ENCODE peak calls at places on chromosomes 13 and 19, in four cellular contexts. O is uterus, H is upper lobe of left lung, K is upper lobe of right lung. C is an unnamed sample. For H3K36me3, the result is how much of the 10 kb centered on the place peaks cover.

GRCh38 chr13:51818771-51819511 is 15.0 kb upstream of the DHRS12 start:
- DNase-seq in O (no peak), H (no peak), K (no peak), C (no peak)

GRCh38 chr19:40605201-40605971 is 4.2 kb downstream of the LTBP4 start:
- DNase-seq in O (peak), H (peak), K (peak), C (peak)

GRCh38 chr13:100633461-100633860 is 41.1 kb downstream of the TMTC4 start:
- DNase-seq in O (no peak), H (no peak), K (no peak), C (no peak)

GRCh38 chr19:32233091-32233490 is 112.3 kb upstream of the ZNF507 start:
- DNase-seq in O (no peak), H (no peak), K (peak), C (no peak)

GRCh38 chr19:44644391-44645016 is 794 bp downstream of the PVR start:
- DNase-seq in O (peak), H (no peak), K (peak), C (no peak)

GRCh38 chr19:4385291-4386037 is 14.9 kb downstream of the SH3GL1 start:
- DNase-seq in O (no peak), H (no peak), K (no peak), C (no peak)

GRCh38 chr19:35266904-35267817 is 1.6 kb upstream of the USF2 start:
- DNase-seq in O (peak), H (peak), K (peak), C (no peak)

GRCh38 chr13:100545684-100546061 is 42.9 kb downstream of the GGACT start:
- DNase-seq in O (no peak), H (no peak), K (no peak), C (no peak)

GRCh38 chr13:42101821-42102580 is 53.6 kb downstream of the DGKH start:
- DNase-seq in O (no peak), H (no peak), K (no peak), C (no peak)

GRCh38 chr19:48303367-48303766 is 22.0 kb upstream of the EMP3 start:
- DNase-seq in O (no peak), H (peak), K (no peak), C (no peak)

GRCh38 chr19:48310227-48310626 is 15.1 kb upstream of the EMP3 start:
- DNase-seq in O (no peak), H (no peak), K (no peak), C (no peak)

GRCh38 chr19:48303866-48304265 is 21.5 kb upstream of the EMP3 start:
- DNase-seq in O (no peak), H (peak), K (no peak), C (no peak)

GRCh38 chr19:48311384-48311783 is 14.0 kb upstream of the EMP3 start:
- DNase-seq in O (no peak), H (no peak), K (no peak), C (no peak)

GRCh38 chr19:48308695-48309586 is 16.4 kb upstream of the EMP3 start:
- DNase-seq in O (no peak), H (no peak), K (no peak), C (no peak)
- H3K27ac ChIP-seq in O (no peak), H (no peak), K (no peak), C (no peak)

GRCh38 chr13:95603887-95604533 is 40.5 kb downstream of the DZIP1 start:
- DNase-seq in O (no peak), H (peak), K (peak), C (no peak)

GRCh38 chr13:95608640-95609280 is 35.7 kb downstream of the DZIP1 start:
- DNase-seq in O (no peak), H (no peak), K (no peak), C (no peak)

GRCh38 chr13:95607363-95607762 is 37.1 kb downstream of the DZIP1 start:
- DNase-seq in O (no peak), H (no peak), K (no peak), C (no peak)

GRCh38 chr13:95604534-95604915 is 40.0 kb downstream of the DZIP1 start:
- DNase-seq in O (no peak), H (no peak), K (no peak), C (no peak)

GRCh38 chr13:95605426-95606125 is 38.9 kb downstream of the DZIP1 start:
- DNase-seq in O (no peak), H (no peak), K (no peak), C (no peak)
- H3K36me3 ChIP-seq in O (under half), H (under half), K (under half), C (under half)

GRCh38 chr19:3114811-3115210 is 20.6 kb downstream of the GNA11 start:
- DNase-seq in O (no peak), H (peak), K (no peak), C (no peak)
- H3K4me3 ChIP-seq in O (no peak), H (no peak), K (no peak), C (no peak)

DNA sequence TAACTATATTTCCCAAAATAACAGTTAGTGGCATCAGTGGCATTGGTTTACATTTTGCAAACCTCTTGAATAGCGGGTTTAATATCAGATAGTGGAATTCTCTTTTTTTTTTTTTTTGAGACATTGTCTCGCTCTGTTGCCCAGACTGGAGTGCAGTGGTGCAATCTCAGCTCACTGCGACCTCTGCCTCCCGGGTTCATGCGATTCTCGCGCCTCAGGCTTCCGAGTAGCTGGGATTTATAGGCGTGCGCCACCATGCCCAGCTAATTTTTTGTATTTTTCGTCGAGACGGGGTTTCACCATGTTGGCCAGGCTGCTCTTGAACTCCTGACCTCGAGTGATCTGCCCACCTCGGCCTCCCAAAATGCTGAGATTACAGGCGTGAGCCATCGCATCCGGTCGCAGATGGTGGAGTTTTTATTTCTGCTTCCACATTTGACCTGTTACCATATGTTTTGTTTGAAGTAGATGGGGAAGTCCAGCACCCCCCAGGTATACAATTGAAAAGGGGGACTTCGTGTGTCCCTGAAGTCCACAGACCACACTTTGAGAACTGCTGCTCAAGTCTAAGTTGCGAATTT is 40.5 kb upstream of the XPO4 start:
- DNase-seq in O (peak), H (no peak), K (no peak), C (no peak)
- H3K27ac ChIP-seq in O (peak), H (peak), K (peak), C (no peak)

GRCh38 chr19:58213075-58213369 is 15.7 kb upstream of the ZNF544 start:
- DNase-seq in O (no peak), H (no peak), K (no peak), C (no peak)
- H3K36me3 ChIP-seq in O (under half), H (half or more), K (under half), C (half or more)

DNA sequence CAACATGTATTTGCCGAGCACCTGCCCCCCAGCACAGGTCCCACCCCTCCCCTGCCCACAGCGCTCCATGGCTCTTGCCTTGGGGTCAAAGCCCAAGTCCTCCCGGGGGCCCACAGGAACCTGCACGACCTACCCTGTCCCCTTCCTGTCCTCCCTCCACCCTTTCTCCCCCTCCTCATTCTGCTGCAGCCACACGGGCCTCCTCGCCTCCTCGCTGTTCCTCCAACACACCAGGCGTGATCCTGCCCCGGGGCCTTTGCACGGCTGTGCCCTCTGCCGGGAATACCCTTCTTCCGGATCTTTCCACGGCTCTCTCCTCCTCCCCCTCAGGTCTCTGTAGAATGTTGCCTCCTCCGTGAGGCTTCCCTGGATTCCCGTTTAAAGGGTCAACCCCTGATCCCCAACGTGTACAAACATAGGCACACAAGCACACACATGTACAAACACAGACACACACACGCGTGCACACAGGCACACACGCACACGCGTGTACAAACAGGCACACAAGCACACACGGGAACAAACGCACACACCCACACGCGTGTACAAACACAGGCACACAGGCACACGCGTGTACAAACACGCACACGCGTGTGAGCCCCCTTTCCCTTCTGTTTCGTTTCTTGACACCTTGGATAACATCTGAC is 2.8 kb downstream of the MADCAM1 start:
- DNase-seq in O (no peak), H (peak), K (no peak), C (no peak)
- H3K4me3 ChIP-seq in O (no peak), H (no peak), K (no peak), C (no peak)

DNA sequence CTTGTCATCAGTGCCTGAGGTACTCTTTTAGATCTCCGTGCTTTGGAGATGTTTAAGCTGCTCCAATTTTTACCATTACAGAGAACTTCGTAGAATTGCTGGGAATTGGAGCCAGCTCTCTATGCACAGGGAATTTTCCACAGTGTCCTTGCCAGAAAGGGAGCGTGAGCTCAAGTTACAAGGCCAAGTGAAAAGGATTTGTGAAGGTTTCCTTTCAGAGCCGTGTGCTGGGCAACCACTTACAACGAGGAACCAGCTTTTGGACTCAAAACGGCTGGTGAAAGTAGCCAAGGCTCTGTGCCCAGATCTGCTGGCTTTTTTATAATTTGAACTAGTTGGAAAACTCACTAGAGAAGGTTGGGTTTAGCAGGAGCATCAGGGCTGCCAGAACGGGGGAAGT is 82.5 kb downstream of the NUFIP1 start:
- DNase-seq in O (peak), H (no peak), K (no peak), C (no peak)
- H3K27ac ChIP-seq in O (peak), H (no peak), K (no peak), C (no peak)